ENCODE peak calls at places on chromosomes 4 and X, in ten cellular contexts. P is endodermal cell; V is aorta; F is prostate gland; Y is CD4-positive, alpha-beta memory T cell; U is small intestine; M is cardiac muscle cell; G is A549; Z is SJSA1; W is esophagus squamous epithelium. R is an unnamed sample. For H3K9me3, the result is how much of the 10 kb centered on the place peaks cover.

GRCh38 chr4:39587881-39588280 is 50.8 kb downstream of the SMIM14 start:
- DNase-seq in P (no peak), V (no peak), F (no peak), Y (no peak), U (no peak), M (peak), G (no peak), Z (no peak), W (no peak), R (no peak)

GRCh38 chrX:41178201-41178600 is 93.0 kb downstream of the USP9X start:
- DNase-seq in P (no peak), V (no peak), F (no peak), Y (peak), U (peak), M (no peak), G (no peak), Z (no peak), W (no peak), R (no peak)

GRCh38 chrX:120604359-120604782 is 470 bp downstream of the MCTS1 start:
- DNase-seq in P (no peak), V (no peak), F (no peak), Y (peak), U (peak), M (peak), G (peak), Z (peak), W (no peak), R (no peak)

GRCh38 chr4:117596917-117597316 is 437.4 kb upstream of the NDST3 start:
- DNase-seq in P (no peak), V (no peak), F (no peak), Y (no peak), U (no peak), M (no peak), G (no peak), Z (no peak), W (no peak), R (no peak)

GRCh38 chr4:131370846-131371245 is 1778.2 kb upstream of the PCDH10 start:
- DNase-seq in P (no peak), V (no peak), F (no peak), Y (no peak), U (peak), M (no peak), G (no peak), Z (no peak), W (no peak), R (no peak)

GRCh38 chrX:132751043-132751690 is 207.3 kb downstream of the HS6ST2 start:
- DNase-seq in P (peak), V (no peak), F (no peak), Y (no peak), U (no peak), M (no peak), G (no peak), Z (no peak), W (no peak), R (no peak)

GRCh38 chr4:33494150-33494549 is 2750.2 kb downstream of the ARAP2 start:
- DNase-seq in P (no peak), V (no peak), F (no peak), Y (no peak), U (no peak), M (peak), G (no peak), Z (no peak), W (no peak), R (no peak)

GRCh38 chr4:77773101-77773500 is 46.1 kb downstream of the CNOT6L start:
- DNase-seq in P (no peak), V (no peak), F (no peak), Y (no peak), U (no peak), M (peak), G (no peak), Z (no peak), W (no peak), R (no peak)

GRCh38 chrX:46573331-46573895 is at the start of gene CHST7:
- DNase-seq in P (peak), V (peak), F (peak), Y (peak), U (peak), M (peak), G (peak), Z (peak), W (no peak), R (peak)

GRCh38 chr4:21307709-21308108 is 607.5 kb downstream of the PACRGL start:
- DNase-seq in P (no peak), V (no peak), F (no peak), Y (no peak), U (no peak), M (no peak), G (no peak), Z (no peak), W (no peak), R (no peak)

GRCh38 chr4:84171871-84172270 is 327.2 kb downstream of the NKX6-1 start:
- DNase-seq in P (no peak), V (no peak), F (no peak), Y (no peak), U (no peak), M (no peak), G (no peak), Z (no peak), W (no peak), R (no peak)

GRCh38 chr4:113467581-113467980 is 294.0 kb downstream of the CAMK2D start:
- DNase-seq in P (no peak), V (no peak), F (no peak), Y (no peak), U (no peak), M (peak), G (peak), Z (no peak), W (no peak), R (no peak)

GRCh38 chrX:21885568-21885967 is 29.8 kb downstream of the YY2 start:
- DNase-seq in P (no peak), V (no peak), F (no peak), Y (no peak), U (no peak), M (peak), G (no peak), Z (no peak), W (no peak), R (no peak)

GRCh38 chr4:86452323-86452995 is 92.6 kb upstream of the MAPK10 start:
- DNase-seq in P (no peak), V (no peak), F (no peak), Y (no peak), U (no peak), M (peak), G (no peak), Z (no peak), W (no peak), R (no peak)

GRCh38 chr4:4781936-4782754 is 77.3 kb upstream of the MSX1 start:
- DNase-seq in P (no peak), V (no peak), F (no peak), Y (no peak), U (no peak), M (peak), G (no peak), Z (no peak), W (no peak), R (no peak)

GRCh38 chr4:4782969-4783368 is 76.5 kb upstream of the MSX1 start:
- DNase-seq in P (no peak), V (no peak), F (no peak), Y (no peak), U (no peak), M (peak), G (no peak), Z (no peak), W (no peak), R (no peak)

GRCh38 chr4:4784379-4784778 is 75.1 kb upstream of the MSX1 start:
- DNase-seq in P (peak), V (no peak), F (no peak), Y (no peak), U (no peak), M (no peak), G (no peak), Z (no peak), W (no peak), R (no peak)

GRCh38 chr4:4780634-4781287 is 78.7 kb upstream of the MSX1 start:
- DNase-seq in P (no peak), V (no peak), F (no peak), Y (no peak), U (no peak), M (peak), G (no peak), Z (no peak), W (no peak), R (no peak)

DNA sequence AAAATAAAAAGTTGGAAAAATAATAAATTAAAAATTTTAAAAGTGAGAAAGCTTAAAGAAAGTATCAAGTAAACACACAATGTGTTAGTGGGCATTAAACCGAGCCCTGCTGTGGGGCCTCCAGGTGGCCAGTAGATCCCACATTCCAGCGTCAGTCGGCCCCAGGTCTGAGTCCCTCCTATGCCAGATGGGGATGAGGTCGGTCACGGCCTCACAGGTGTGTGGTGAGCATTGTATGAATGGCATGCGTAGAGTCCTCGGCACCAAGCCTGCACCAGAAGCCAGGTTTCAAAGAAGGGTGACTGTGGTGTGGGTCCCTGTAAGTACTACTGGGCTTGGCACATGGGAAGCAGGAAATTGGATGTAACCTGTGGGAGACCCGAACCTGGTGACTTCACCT is 75.6 kb upstream of the MSX1 start:
- DNase-seq in P (peak), V (no peak), F (no peak), Y (no peak), U (no peak), M (no peak), G (no peak), Z (no peak), W (no peak), R (no peak)
- H3K9me3 ChIP-seq in P (under half), V (under half), F (under half), Y (under half), U (under half), M (under half), G (under half), Z (under half), W (under half), R (under half)

GRCh38 chr4:107778784-107779530 is 45.8 kb upstream of the SGMS2 start:
- DNase-seq in P (no peak), V (no peak), F (no peak), Y (no peak), U (no peak), M (no peak), G (no peak), Z (no peak), W (no peak), R (no peak)

GRCh38 chr4:107780665-107781064 is 44.1 kb upstream of the SGMS2 start:
- DNase-seq in P (no peak), V (no peak), F (no peak), Y (no peak), U (no peak), M (no peak), G (no peak), Z (no peak), W (no peak), R (no peak)

GRCh38 chr4:107774681-107775080 is 50.1 kb upstream of the SGMS2 start:
- DNase-seq in P (no peak), V (no peak), F (no peak), Y (no peak), U (no peak), M (peak), G (no peak), Z (no peak), W (no peak), R (no peak)

DNA sequence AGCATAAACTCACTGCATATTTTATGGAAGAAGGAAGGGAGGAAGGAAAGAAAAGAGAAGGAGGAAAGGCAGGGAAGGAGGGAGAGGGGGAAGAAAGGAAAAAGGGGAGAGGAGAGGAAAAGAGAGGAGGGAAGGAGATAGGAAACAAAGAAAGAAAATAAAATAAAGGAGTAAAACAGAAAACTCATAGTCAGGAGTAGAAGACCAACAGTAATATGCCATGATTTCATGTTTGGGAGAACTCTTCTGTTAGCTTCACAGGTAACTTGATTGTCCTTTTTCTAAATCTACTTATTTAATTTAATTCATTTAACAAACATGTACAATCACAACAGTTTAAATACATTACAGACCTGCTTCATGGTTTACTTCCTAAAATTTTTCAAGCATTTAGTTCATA is 46.8 kb upstream of the SGMS2 start:
- DNase-seq in P (no peak), V (no peak), F (no peak), Y (no peak), U (no peak), M (no peak), G (no peak), Z (no peak), W (no peak), R (no peak)
- H3K9me3 ChIP-seq in P (under half), V (under half), F (under half), Y (under half), U (under half), M (under half), G (under half), Z (under half), W (under half), R (under half)

GRCh38 chrX:63917296-63917695 is 132.3 kb upstream of the ARHGEF9 start:
- DNase-seq in P (no peak), V (no peak), F (no peak), Y (no peak), U (no peak), M (no peak), G (no peak), Z (no peak), W (no peak), R (no peak)
- H3K9me3 ChIP-seq in P (under half), V (under half), F (under half), Y (under half), U (under half), M (under half), G (under half), Z (under half), W (under half), R (under half)

GRCh38 chrX:145694048-145694447 is 123.6 kb upstream of the SLITRK2 start:
- DNase-seq in P (no peak), V (no peak), F (no peak), Y (no peak), U (no peak), M (no peak), G (no peak), Z (no peak), W (no peak), R (no peak)
- H3K9me3 ChIP-seq in P (half or more), V (under half), F (under half), Y (under half), U (under half), M (under half), G (under half), Z (under half), W (under half), R (under half)

GRCh38 chr4:1251773-1252066 is 2.8 kb upstream of the CTBP1 start:
- DNase-seq in P (no peak), V (no peak), F (no peak), Y (no peak), U (no peak), M (no peak), G (no peak), Z (no peak), W (no peak), R (no peak)

GRCh38 chr4:1255151-1255550 is 6.2 kb upstream of the CTBP1 start:
- DNase-seq in P (no peak), V (no peak), F (no peak), Y (no peak), U (no peak), M (no peak), G (no peak), Z (no peak), W (no peak), R (no peak)

GRCh38 chr4:1250921-1251772 is 2.2 kb upstream of the CTBP1 start:
- DNase-seq in P (no peak), V (peak), F (no peak), Y (no peak), U (no peak), M (no peak), G (no peak), Z (no peak), W (no peak), R (no peak)

GRCh38 chr4:1253831-1254230 is 4.9 kb upstream of the CTBP1 start:
- DNase-seq in P (no peak), V (no peak), F (no peak), Y (peak), U (no peak), M (no peak), G (no peak), Z (no peak), W (no peak), R (no peak)

DNA sequence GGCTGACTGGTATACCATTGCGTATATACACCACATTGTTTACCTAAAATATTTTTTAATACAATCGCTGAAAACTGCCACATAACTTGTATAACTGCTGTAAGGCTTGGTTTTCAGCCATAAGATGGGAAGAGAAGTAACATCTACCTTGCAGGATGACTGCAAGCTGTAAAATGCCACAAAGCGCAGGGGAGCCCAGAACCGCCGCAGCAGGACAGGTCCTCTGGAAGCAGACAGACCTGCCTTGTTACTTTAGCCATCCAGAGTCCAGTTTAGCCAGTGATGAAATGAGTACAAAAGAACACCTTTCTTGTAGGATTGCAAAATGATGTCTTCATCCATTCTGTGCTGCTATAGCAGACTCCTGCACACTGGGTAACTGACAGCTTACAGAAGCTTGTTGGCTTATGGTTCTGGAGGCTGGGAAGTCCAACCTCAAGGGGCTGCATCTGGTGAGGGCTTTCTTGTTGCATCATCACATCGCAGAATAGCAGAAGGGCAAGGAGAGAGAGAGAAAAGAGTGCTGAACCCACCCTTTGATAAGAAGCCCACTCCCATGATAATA is 4.1 kb upstream of the CTBP1 start:
- DNase-seq in P (no peak), V (no peak), F (no peak), Y (no peak), U (no peak), M (no peak), G (no peak), Z (no peak), W (no peak), R (no peak)
- H3K9me3 ChIP-seq in P (half or more), V (under half), F (under half), Y (under half), U (under half), M (under half), G (half or more), Z (under half), W (under half), R (under half)